ENCODE peak calls at places on chromosome 4, in ten cellular contexts. One of them, this sample, is unnamed.

GRCh38 chr4:73762409-73762808 is 22.0 kb downstream of the CXCL8 start:
- DNase-seq in cardiac muscle cell: no peak
- DNase-seq in Peyer's patch: no peak
- DNase-seq in A673: no peak
- DNase-seq in lower lobe of right lung: no peak
- DNase-seq in tibial artery: no peak
- DNase-seq in transverse colon: no peak
- DNase-seq in heart left ventricle: no peak
- DNase-seq in GM23338: no peak
- DNase-seq in ovary: no peak
- DNase-seq in this sample: no peak

GRCh38 chr4:107006218-107006617 is 29.9 kb downstream of the DKK2 start:
- DNase-seq in cardiac muscle cell: no peak
- DNase-seq in Peyer's patch: no peak
- DNase-seq in A673: no peak
- DNase-seq in lower lobe of right lung: no peak
- DNase-seq in tibial artery: no peak
- DNase-seq in transverse colon: no peak
- DNase-seq in heart left ventricle: no peak
- DNase-seq in GM23338: no peak
- DNase-seq in ovary: no peak
- DNase-seq in this sample: no peak

GRCh38 chr4:111400736-111401135 is 744.5 kb upstream of the FAM241A start:
- DNase-seq in cardiac muscle cell: peak; percentile 62
- DNase-seq in Peyer's patch: no peak
- DNase-seq in A673: peak; percentile 76
- DNase-seq in lower lobe of right lung: no peak
- DNase-seq in tibial artery: no peak
- DNase-seq in transverse colon: no peak
- DNase-seq in heart left ventricle: peak; percentile 21
- DNase-seq in GM23338: no peak
- DNase-seq in ovary: no peak
- DNase-seq in this sample: no peak

GRCh38 chr4:56619160-56619559 is 61.9 kb downstream of the HOPX start:
- DNase-seq in cardiac muscle cell: peak; percentile 21
- DNase-seq in Peyer's patch: no peak
- DNase-seq in A673: no peak
- DNase-seq in lower lobe of right lung: no peak
- DNase-seq in tibial artery: no peak
- DNase-seq in transverse colon: no peak
- DNase-seq in heart left ventricle: no peak
- DNase-seq in GM23338: peak; percentile 13
- DNase-seq in ovary: no peak
- DNase-seq in this sample: no peak

GRCh38 chr4:98793658-98794057 is 135.2 kb upstream of the TSPAN5 start:
- DNase-seq in cardiac muscle cell: no peak
- DNase-seq in Peyer's patch: no peak
- DNase-seq in A673: no peak
- DNase-seq in lower lobe of right lung: no peak
- DNase-seq in tibial artery: no peak
- DNase-seq in transverse colon: no peak
- DNase-seq in heart left ventricle: no peak
- DNase-seq in GM23338: no peak
- DNase-seq in ovary: no peak
- DNase-seq in this sample: no peak

GRCh38 chr4:158121203-158121586 is 51.6 kb downstream of the GASK1B start:
- DNase-seq in cardiac muscle cell: peak; percentile 99
- DNase-seq in Peyer's patch: no peak
- DNase-seq in A673: no peak
- DNase-seq in lower lobe of right lung: no peak
- DNase-seq in tibial artery: no peak
- DNase-seq in transverse colon: no peak
- DNase-seq in heart left ventricle: peak; percentile 36
- DNase-seq in GM23338: no peak
- DNase-seq in ovary: peak; percentile 69
- DNase-seq in this sample: peak; percentile 81

GRCh38 chr4:170775851-170776250 is 686.1 kb upstream of the AADAT start:
- DNase-seq in cardiac muscle cell: no peak
- DNase-seq in Peyer's patch: peak; percentile 23
- DNase-seq in A673: no peak
- DNase-seq in lower lobe of right lung: no peak
- DNase-seq in tibial artery: no peak
- DNase-seq in transverse colon: no peak
- DNase-seq in heart left ventricle: no peak
- DNase-seq in GM23338: no peak
- DNase-seq in ovary: no peak
- DNase-seq in this sample: no peak

GRCh38 chr4:164467493-164467892 is 286.4 kb upstream of the SMIM31 start:
- DNase-seq in cardiac muscle cell: no peak
- DNase-seq in Peyer's patch: no peak
- DNase-seq in A673: no peak
- DNase-seq in lower lobe of right lung: no peak
- DNase-seq in tibial artery: no peak
- DNase-seq in transverse colon: no peak
- DNase-seq in heart left ventricle: no peak
- DNase-seq in GM23338: no peak
- DNase-seq in ovary: no peak
- DNase-seq in this sample: no peak

GRCh38 chr4:176767183-176767582 is 25.5 kb downstream of the VEGFC start:
- DNase-seq in cardiac muscle cell: peak; percentile 67
- DNase-seq in Peyer's patch: no peak
- DNase-seq in A673: no peak
- DNase-seq in lower lobe of right lung: no peak
- DNase-seq in tibial artery: no peak
- DNase-seq in transverse colon: no peak
- DNase-seq in heart left ventricle: no peak
- DNase-seq in GM23338: no peak
- DNase-seq in ovary: no peak
- DNase-seq in this sample: no peak

GRCh38 chr4:127196656-127197352 is 436.0 kb upstream of the INTU start:
- DNase-seq in cardiac muscle cell: no peak
- DNase-seq in Peyer's patch: no peak
- DNase-seq in A673: no peak
- DNase-seq in lower lobe of right lung: no peak
- DNase-seq in tibial artery: no peak
- DNase-seq in transverse colon: no peak
- DNase-seq in heart left ventricle: peak; percentile 25
- DNase-seq in GM23338: no peak
- DNase-seq in ovary: no peak
- DNase-seq in this sample: no peak

GRCh38 chr4:8528713-8529112 is 51.5 kb upstream of the GPR78 start:
- DNase-seq in cardiac muscle cell: peak; percentile 35
- DNase-seq in Peyer's patch: no peak
- DNase-seq in A673: no peak
- DNase-seq in lower lobe of right lung: no peak
- DNase-seq in tibial artery: no peak
- DNase-seq in transverse colon: no peak
- DNase-seq in heart left ventricle: no peak
- DNase-seq in GM23338: no peak
- DNase-seq in ovary: no peak
- DNase-seq in this sample: no peak

GRCh38 chr4:163201358-163201757 is 34.7 kb upstream of the NAF1 start:
- DNase-seq in cardiac muscle cell: no peak
- DNase-seq in Peyer's patch: no peak
- DNase-seq in A673: no peak
- DNase-seq in lower lobe of right lung: no peak
- DNase-seq in tibial artery: no peak
- DNase-seq in transverse colon: no peak
- DNase-seq in heart left ventricle: no peak
- DNase-seq in GM23338: no peak
- DNase-seq in ovary: no peak
- DNase-seq in this sample: no peak

GRCh38 chr4:169428376-169428775 is 157.6 kb upstream of the SH3RF1 start:
- DNase-seq in cardiac muscle cell: peak; percentile 58
- DNase-seq in Peyer's patch: no peak
- DNase-seq in A673: no peak
- DNase-seq in lower lobe of right lung: no peak
- DNase-seq in tibial artery: no peak
- DNase-seq in transverse colon: no peak
- DNase-seq in heart left ventricle: no peak
- DNase-seq in GM23338: no peak
- DNase-seq in ovary: no peak
- DNase-seq in this sample: no peak

GRCh38 chr4:32798471-32798870 is 2078.3 kb downstream of the PCDH7 start:
- DNase-seq in cardiac muscle cell: no peak
- DNase-seq in Peyer's patch: no peak
- DNase-seq in A673: no peak
- DNase-seq in lower lobe of right lung: no peak
- DNase-seq in tibial artery: no peak
- DNase-seq in transverse colon: no peak
- DNase-seq in heart left ventricle: no peak
- DNase-seq in GM23338: no peak
- DNase-seq in ovary: no peak
- DNase-seq in this sample: no peak

DNA sequence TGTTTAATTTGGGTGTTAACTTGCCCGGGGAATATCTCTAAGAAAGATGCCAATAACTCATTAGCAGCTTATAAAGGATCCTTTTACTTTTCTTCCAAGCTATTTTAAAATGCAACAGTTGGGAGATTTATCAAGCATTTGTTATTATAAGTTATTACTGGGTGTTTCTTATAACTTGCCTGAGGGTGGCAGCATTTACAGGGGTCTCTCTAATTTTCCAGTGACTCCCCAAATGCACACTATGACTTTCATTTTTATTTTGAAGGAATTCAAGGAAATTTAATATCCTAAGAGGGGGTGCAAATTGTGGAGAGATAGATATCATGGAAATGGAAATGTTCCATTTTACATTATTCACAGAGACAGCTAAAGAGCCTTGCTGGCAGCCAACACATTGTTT is 138.0 kb downstream of the PDGFRA start:
- DNase-seq in cardiac muscle cell: no peak
- DNase-seq in Peyer's patch: no peak
- DNase-seq in A673: no peak
- DNase-seq in lower lobe of right lung: no peak
- DNase-seq in tibial artery: no peak
- DNase-seq in transverse colon: no peak
- DNase-seq in heart left ventricle: no peak
- DNase-seq in GM23338: no peak
- DNase-seq in ovary: no peak
- DNase-seq in this sample: no peak
- TF ChIP-seq CTCF in cardiac muscle cell: no peak
- TF ChIP-seq CTCF in Peyer's patch: no peak
- TF ChIP-seq CTCF in A673: peak; percentile 33
- TF ChIP-seq CTCF in lower lobe of right lung: no peak
- TF ChIP-seq CTCF in tibial artery: no peak
- TF ChIP-seq CTCF in transverse colon: no peak
- TF ChIP-seq CTCF in heart left ventricle: no peak
- TF ChIP-seq CTCF in GM23338: no peak
- TF ChIP-seq CTCF in ovary: no peak
- TF ChIP-seq CTCF in this sample: no peak

GRCh38 chr4:1512738-1513660 is 106.8 kb upstream of the NKX1-1 start:
- DNase-seq in cardiac muscle cell: peak; percentile 40
- DNase-seq in Peyer's patch: peak; percentile 63
- DNase-seq in A673: peak; percentile 54
- DNase-seq in lower lobe of right lung: peak; percentile 55
- DNase-seq in tibial artery: no peak
- DNase-seq in transverse colon: peak; percentile 25
- DNase-seq in heart left ventricle: peak; percentile 36
- DNase-seq in GM23338: peak; percentile 85
- DNase-seq in ovary: no peak
- DNase-seq in this sample: peak; percentile 29
- H3K27me3 ChIP-seq in cardiac muscle cell: peaks cover 8% of the 10 kb centered on the region
- H3K27me3 ChIP-seq in Peyer's patch: no peaks in the 10 kb centered on the region
- H3K27me3 ChIP-seq in A673: peaks cover 26% of the 10 kb centered on the region
- H3K27me3 ChIP-seq in lower lobe of right lung: peaks cover 48% of the 10 kb centered on the region
- H3K27me3 ChIP-seq in tibial artery: no peaks in the 10 kb centered on the region
- H3K27me3 ChIP-seq in transverse colon: peaks cover 64% of the 10 kb centered on the region
- H3K27me3 ChIP-seq in heart left ventricle: peaks cover 12% of the 10 kb centered on the region
- H3K27me3 ChIP-seq in GM23338: no peaks in the 10 kb centered on the region
- H3K27me3 ChIP-seq in ovary: no peaks in the 10 kb centered on the region
- H3K27me3 ChIP-seq in this sample: peaks cover 4% of the 10 kb centered on the region

GRCh38 chr4:89296871-89297270 is 10.7 kb downstream of the GPRIN3 start:
- DNase-seq in cardiac muscle cell: no peak
- DNase-seq in Peyer's patch: no peak
- DNase-seq in A673: no peak
- DNase-seq in lower lobe of right lung: no peak
- DNase-seq in tibial artery: no peak
- DNase-seq in transverse colon: no peak
- DNase-seq in heart left ventricle: no peak
- DNase-seq in GM23338: no peak
- DNase-seq in ovary: no peak
- DNase-seq in this sample: no peak

GRCh38 chr4:89295415-89295927 is 12.1 kb downstream of the GPRIN3 start:
- DNase-seq in cardiac muscle cell: no peak
- DNase-seq in Peyer's patch: no peak
- DNase-seq in A673: no peak
- DNase-seq in lower lobe of right lung: no peak
- DNase-seq in tibial artery: no peak
- DNase-seq in transverse colon: no peak
- DNase-seq in heart left ventricle: no peak
- DNase-seq in GM23338: no peak
- DNase-seq in ovary: no peak
- DNase-seq in this sample: no peak

GRCh38 chr4:89298160-89298559 is 9.4 kb downstream of the GPRIN3 start:
- DNase-seq in cardiac muscle cell: no peak
- DNase-seq in Peyer's patch: no peak
- DNase-seq in A673: no peak
- DNase-seq in lower lobe of right lung: no peak
- DNase-seq in tibial artery: no peak
- DNase-seq in transverse colon: peak; percentile 66
- DNase-seq in heart left ventricle: no peak
- DNase-seq in GM23338: peak; percentile 9
- DNase-seq in ovary: no peak
- DNase-seq in this sample: no peak

GRCh38 chr4:89294583-89295244 is 12.9 kb downstream of the GPRIN3 start:
- DNase-seq in cardiac muscle cell: no peak
- DNase-seq in Peyer's patch: no peak
- DNase-seq in A673: peak; percentile 11
- DNase-seq in lower lobe of right lung: no peak
- DNase-seq in tibial artery: no peak
- DNase-seq in transverse colon: no peak
- DNase-seq in heart left ventricle: no peak
- DNase-seq in GM23338: no peak
- DNase-seq in ovary: no peak
- DNase-seq in this sample: no peak

GRCh38 chr4:89296399-89296798 is 11.2 kb downstream of the GPRIN3 start:
- DNase-seq in cardiac muscle cell: no peak
- DNase-seq in Peyer's patch: no peak
- DNase-seq in A673: no peak
- DNase-seq in lower lobe of right lung: no peak
- DNase-seq in tibial artery: no peak
- DNase-seq in transverse colon: no peak
- DNase-seq in heart left ventricle: no peak
- DNase-seq in GM23338: no peak
- DNase-seq in ovary: no peak
- DNase-seq in this sample: no peak
- H3K4me1 ChIP-seq in cardiac muscle cell: peaks cover 61% of the 10 kb centered on the region
- H3K4me1 ChIP-seq in Peyer's patch: peaks cover 5% of the 10 kb centered on the region
- H3K4me1 ChIP-seq in A673: peaks cover 7% of the 10 kb centered on the region
- H3K4me1 ChIP-seq in lower lobe of right lung: peaks cover 64% of the 10 kb centered on the region
- H3K4me1 ChIP-seq in tibial artery: no peaks in the 10 kb centered on the region
- H3K4me1 ChIP-seq in transverse colon: peaks cover 63% of the 10 kb centered on the region
- H3K4me1 ChIP-seq in heart left ventricle: peaks cover 59% of the 10 kb centered on the region
- H3K4me1 ChIP-seq in GM23338: no peaks in the 10 kb centered on the region
- H3K4me1 ChIP-seq in ovary: no peaks in the 10 kb centered on the region
- H3K4me1 ChIP-seq in this sample: no peaks in the 10 kb centered on the region

GRCh38 chr4:112982677-112983076 is 66.8 kb upstream of the ANK2 start:
- DNase-seq in cardiac muscle cell: peak; percentile 1
- DNase-seq in Peyer's patch: no peak
- DNase-seq in A673: peak; percentile 21
- DNase-seq in lower lobe of right lung: no peak
- DNase-seq in tibial artery: no peak
- DNase-seq in transverse colon: no peak
- DNase-seq in heart left ventricle: no peak
- DNase-seq in GM23338: no peak
- DNase-seq in ovary: no peak
- DNase-seq in this sample: no peak
- TF ChIP-seq CTCF in cardiac muscle cell: peak; percentile 2
- TF ChIP-seq CTCF in Peyer's patch: no peak
- TF ChIP-seq CTCF in A673: peak; percentile 37
- TF ChIP-seq CTCF in lower lobe of right lung: no peak
- TF ChIP-seq CTCF in tibial artery: no peak
- TF ChIP-seq CTCF in transverse colon: no peak
- TF ChIP-seq CTCF in heart left ventricle: no peak
- TF ChIP-seq CTCF in GM23338: no peak
- TF ChIP-seq CTCF in ovary: no peak
- TF ChIP-seq CTCF in this sample: no peak

This sample was measured in uterus.